ENCODE peak calls at places on chromosomes 11 and 22, in nine cellular contexts. K is brain microvascular endothelial cell; G is AG09309; M is BJ; R is right cardiac atrium; Q is gastrocnemius medialis; S is CD4-positive, CD25-positive, alpha-beta regulatory T cell; U is pancreas; X is A549. H is an unnamed sample.

GRCh38 chr11:69230856-69231425 is 63.0 kb upstream of the MYEOV start:
- DNase-seq in U (no peak), G (no peak), M (no peak), R (no peak), K (no peak), S (no peak), X (no peak), Q (no peak), H (no peak)

GRCh38 chr11:41950470-41951143 is 491.2 kb upstream of the LRRC4C start:
- DNase-seq in Q (no peak), K (no peak), S (no peak), G (no peak), M (no peak), R (no peak), U (no peak), X (no peak), H (no peak)

GRCh38 chr11:6812391-6813005 is 13.0 kb upstream of the OR6A2 start:
- DNase-seq in K (peak; percentile 22), S (peak; percentile 50), Q (no peak), G (no peak), M (no peak), X (peak; percentile 35), R (no peak), U (no peak), H (no peak)

GRCh38 chr11:67648140-67648795 is 2.3 kb downstream of the ACY3 start:
- DNase-seq in Q (no peak), M (no peak), X (peak; percentile 59), U (peak; percentile 69), K (no peak), S (peak; percentile 46), G (no peak), R (no peak), H (no peak)

GRCh38 chr11:23556163-23556750 is 696.0 kb upstream of the CCDC179 start:
- DNase-seq in Q (no peak), R (no peak), U (no peak), M (no peak), K (no peak), G (no peak), X (no peak), S (no peak), H (no peak)

GRCh38 chr22:38353142-38353629 is 36.0 kb upstream of the CSNK1E start:
- DNase-seq in X (peak; percentile 56), Q (peak; percentile 55), G (no peak), R (peak; percentile 69), S (peak; percentile 55), K (peak; percentile 26), M (no peak), U (peak; percentile 80), H (no peak)

GRCh38 chr11:70842256-70842655 is 410.1 kb downstream of the SHANK2 start:
- DNase-seq in G (no peak), R (no peak), K (no peak), X (no peak), U (no peak), M (no peak), S (no peak), Q (no peak), H (no peak)

GRCh38 chr11:62398011-62398994 is 20.5 kb upstream of the SCGB1A1 start:
- DNase-seq in R (peak; percentile 62), K (peak; percentile 17), G (no peak), S (no peak), M (peak; percentile 23), Q (peak; percentile 31), U (no peak), X (peak; percentile 53), H (no peak)

GRCh38 chr11:8810331-8811301 is 100.4 kb upstream of the AKIP1 start:
- DNase-seq in R (peak; percentile 86), U (peak; percentile 85), Q (peak; percentile 68), M (no peak), K (peak; percentile 71), X (no peak), S (no peak), G (peak; percentile 59), H (no peak)

GRCh38 chr11:85787168-85787567 is 23.8 kb downstream of the SYTL2 start:
- DNase-seq in M (no peak), U (no peak), R (no peak), K (no peak), Q (no peak), G (no peak), S (no peak), X (no peak), H (no peak)

GRCh38 chr22:49372530-49373288 is 455.0 kb downstream of the BRD1 start:
- DNase-seq in Q (no peak), U (no peak), R (no peak), K (peak; percentile 31), M (no peak), X (peak; percentile 36), S (no peak), G (no peak), H (no peak)

GRCh38 chr11:17473071-17473744 is 3.4 kb downstream of the ABCC8 start:
- DNase-seq in M (no peak), R (no peak), S (no peak), X (peak; percentile 95), U (no peak), Q (no peak), G (no peak), K (peak; percentile 7), H (no peak)

DNA sequence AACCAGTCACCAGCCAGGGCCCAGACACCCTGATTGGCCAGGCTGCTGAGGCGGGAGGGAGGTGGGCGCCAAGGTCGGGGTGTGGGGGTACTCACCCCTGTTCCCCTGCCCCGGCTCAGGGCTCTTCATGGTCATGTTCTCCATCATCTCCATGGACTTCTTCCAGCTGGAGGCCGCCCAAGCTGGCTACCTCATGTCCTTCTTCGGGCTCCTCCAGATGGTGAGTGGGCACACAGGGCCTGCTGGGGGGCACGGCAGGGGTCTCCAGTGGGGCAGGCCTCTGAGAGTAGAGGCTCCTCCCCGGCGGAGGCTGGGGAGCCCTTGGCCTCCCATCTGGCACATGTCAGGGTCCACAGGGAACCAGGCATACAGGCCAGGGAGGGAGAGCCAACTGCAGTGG is 10.0 kb downstream of the PHLDA2 start:
- DNase-seq in U (peak; percentile 47), R (no peak), S (no peak), K (no peak), M (no peak), Q (no peak), X (no peak), G (no peak), H (no peak)
- H3K4me3 ChIP-seq in U (no peak overlapping the region), R (no peak overlapping the region), S (no peak overlapping the region), K (no peak overlapping the region), M (no peak overlapping the region), Q (no peak overlapping the region), X (no peak overlapping the region), G (no peak overlapping the region), H (no peak overlapping the region)

GRCh38 chr11:119362741-119363080 is 16.2 kb upstream of the MFRP start:
- DNase-seq in R (no peak), K (no peak), M (no peak), G (no peak), U (no peak), S (no peak), X (no peak), Q (no peak), H (no peak)

GRCh38 chr11:119365071-119365591 is 16.4 kb downstream of the USP2 start:
- DNase-seq in R (no peak), K (no peak), U (no peak), S (no peak), Q (peak; percentile 82), G (no peak), X (no peak), M (no peak), H (no peak)

GRCh38 chr11:119361961-119362725 is 15.6 kb upstream of the MFRP start:
- DNase-seq in R (no peak), Q (peak; percentile 59), G (no peak), S (no peak), X (no peak), M (no peak), U (no peak), K (no peak), H (no peak)

GRCh38 chr11:119363874-119364590 is 17.5 kb downstream of the USP2 start:
- DNase-seq in U (peak; percentile 80), K (no peak), G (no peak), X (peak; percentile 31), Q (peak; percentile 74), S (peak; percentile 36), M (no peak), R (peak; percentile 69), H (no peak)

GRCh38 chr11:119363081-119363861 is 16.8 kb upstream of the MFRP start:
- DNase-seq in K (no peak), M (no peak), S (no peak), Q (peak; percentile 69), R (no peak), X (no peak), U (peak; percentile 68), G (no peak), H (no peak)
- H3K4me3 ChIP-seq in K (no peak overlapping the region), M (no peak overlapping the region), S (no peak overlapping the region), Q (peak overlapping the region; percentile 73), R (peak overlapping the region; percentile 60), X (peak overlapping the region; percentile 50), U (peak overlapping the region; percentile 61), G (no peak overlapping the region), H (peak overlapping the region; percentile 51)

DNA sequence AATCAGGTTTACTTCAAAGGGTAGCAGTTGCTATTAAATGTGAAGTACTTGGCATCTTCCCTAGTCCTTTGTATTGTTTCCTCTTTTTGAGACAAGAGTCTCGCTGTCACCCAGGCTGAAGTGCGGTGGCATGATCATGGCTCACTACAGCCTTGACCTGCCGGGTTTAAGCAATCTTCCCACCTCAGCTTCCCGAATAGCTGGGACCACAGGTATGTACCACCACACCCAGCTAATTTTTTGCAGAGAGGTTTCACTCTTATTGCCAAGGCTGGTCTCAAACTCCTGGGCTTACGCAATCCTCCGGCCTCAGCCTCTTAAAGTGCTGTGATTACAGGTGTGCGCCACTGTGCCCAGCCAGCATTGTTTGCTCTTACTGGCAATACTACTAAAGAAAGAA is 36.2 kb upstream of the RAPSN start:
- DNase-seq in Q (no peak), X (no peak), K (no peak), U (no peak), G (no peak), R (no peak), M (no peak), S (no peak), H (no peak)
- H3K4me3 ChIP-seq in Q (no peak overlapping the region), X (no peak overlapping the region), K (no peak overlapping the region), U (no peak overlapping the region), G (no peak overlapping the region), R (no peak overlapping the region), M (no peak overlapping the region), S (no peak overlapping the region), H (no peak overlapping the region)

GRCh38 chr22:41369837-41370236 is 11.9 kb upstream of the TEF start:
- DNase-seq in X (no peak), G (no peak), R (no peak), Q (no peak), K (no peak), S (no peak), M (no peak), U (no peak), H (no peak)
- H3K4me3 ChIP-seq in X (no peak overlapping the region), G (no peak overlapping the region), R (no peak overlapping the region), Q (no peak overlapping the region), K (no peak overlapping the region), S (no peak overlapping the region), M (no peak overlapping the region), U (peak overlapping the region; percentile 56), H (no peak overlapping the region)

DNA sequence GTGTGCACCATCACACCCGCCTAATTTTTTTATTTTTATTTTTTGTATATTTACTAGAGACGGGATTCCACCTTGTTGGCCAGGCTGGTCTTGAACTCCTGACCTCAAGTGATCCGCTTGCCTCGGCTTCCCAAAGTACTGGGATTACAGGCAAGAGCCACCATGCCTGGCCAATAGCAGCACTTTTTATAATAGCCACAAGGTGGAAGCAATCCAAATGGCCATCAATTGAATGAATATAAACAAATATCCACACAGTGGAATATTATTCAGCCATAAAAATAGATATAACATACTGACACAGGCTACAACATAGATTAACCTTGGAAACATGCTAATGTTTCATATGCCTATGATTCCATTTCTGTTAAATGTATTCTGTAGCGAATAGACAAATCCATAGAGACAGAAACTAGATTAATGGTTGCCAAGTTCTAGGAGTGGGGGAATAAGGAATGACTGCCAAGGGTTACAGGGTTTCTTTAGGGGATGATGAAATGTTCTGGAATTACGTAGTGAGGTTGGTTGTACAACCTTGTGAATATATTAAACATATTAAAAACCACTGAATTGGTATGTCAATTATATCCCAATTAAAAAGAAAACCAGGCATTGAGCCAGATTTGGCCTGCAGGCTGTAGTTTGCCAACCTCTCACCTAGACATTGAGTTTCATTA is 4.8 kb downstream of the VPS51 start:
- DNase-seq in R (no peak), K (no peak), X (no peak), M (no peak), G (no peak), Q (no peak), S (no peak), U (no peak), H (no peak)
- H3K4me3 ChIP-seq in R (no peak overlapping the region), K (no peak overlapping the region), X (no peak overlapping the region), M (no peak overlapping the region), G (no peak overlapping the region), Q (no peak overlapping the region), S (no peak overlapping the region), U (no peak overlapping the region), H (no peak overlapping the region)